ENCODE peak calls at places on chromosomes 2 and 18, in seven cellular contexts. W is IMR-90, B is HepG2, Y is GM12878, K is PC-3, Q is Karpas-422, O is K562. A is an unnamed sample.
A peak's percentile ranks its signal among the peaks of the same experiment; 100 is the strongest.

GRCh38 chr18:11667578-11667977 is 21.5 kb upstream of the GNAL start:
- DNase-seq in W (no peak), B (no peak), Y (no peak), K (no peak), Q (no peak), O (no peak), A (no peak)

GRCh38 chr2:158651358-158652057 is 143.6 kb upstream of the DAPL1 start:
- DNase-seq in W (no peak), B (no peak), Y (no peak), K (no peak), Q (no peak), O (no peak), A (no peak)

GRCh38 chr2:191677091-191677645 is 768 bp upstream of the NABP1 start:
- DNase-seq in W (peak; percentile 93), B (peak; percentile 59), Y (no peak), K (peak; percentile 53), Q (peak; percentile 70), O (peak; percentile 61), A (peak; percentile 96)

GRCh38 chr2:241071677-241072111 is 30.4 kb downstream of the MTERF4 start:
- DNase-seq in W (no peak), B (no peak), Y (no peak), K (no peak), Q (no peak), O (no peak), A (no peak)

GRCh38 chr2:134247679-134248078 is 6.2 kb upstream of the MGAT5 start:
- DNase-seq in W (no peak), B (no peak), Y (no peak), K (no peak), Q (no peak), O (no peak), A (no peak)

GRCh38 chr2:231711677-231712461 is 3.5 kb downstream of the PTMA start:
- DNase-seq in W (no peak), B (no peak), Y (no peak), K (no peak), Q (peak; percentile 46), O (no peak), A (no peak)

GRCh38 chr2:59732861-59733603 is 820.4 kb downstream of the BCL11A start:
- DNase-seq in W (no peak), B (no peak), Y (no peak), K (no peak), Q (no peak), O (no peak), A (no peak)

GRCh38 chr2:149507933-149508332 is 79.6 kb downstream of the MMADHC start:
- DNase-seq in W (no peak), B (no peak), Y (no peak), K (no peak), Q (no peak), O (no peak), A (no peak)

GRCh38 chr2:71831208-71831577 is 316.5 kb downstream of the CYP26B1 start:
- DNase-seq in W (peak; percentile 80), B (no peak), Y (no peak), K (peak; percentile 43), Q (no peak), O (no peak), A (peak; percentile 94)

GRCh38 chr2:180717588-180717987 is 262.8 kb upstream of the UBE2E3 start:
- DNase-seq in W (no peak), B (no peak), Y (no peak), K (no peak), Q (no peak), O (no peak), A (no peak)

GRCh38 chr18:22391571-22392359 is 25.9 kb downstream of the CTAGE1 start:
- DNase-seq in W (peak; percentile 96), B (no peak), Y (no peak), K (peak; percentile 94), Q (no peak), O (no peak), A (peak; percentile 92)

GRCh38 chr18:2535419-2535910 is 35.8 kb downstream of the METTL4 start:
- DNase-seq in W (no peak), B (no peak), Y (no peak), K (no peak), Q (peak; percentile 83), O (no peak), A (no peak)

GRCh38 chr18:54223568-54224241 is 764 bp downstream of the MBD2 start:
- DNase-seq in W (peak; percentile 92), B (no peak), Y (no peak), K (peak; percentile 89), Q (peak; percentile 84), O (peak; percentile 54), A (peak; percentile 91)

GRCh38 chr2:181234429-181235410 is 222.5 kb upstream of the ITGA4 start:
- DNase-seq in W (no peak), B (no peak), Y (no peak), K (no peak), Q (no peak), O (no peak), A (no peak)

GRCh38 chr2:573025-573424 is 104.2 kb downstream of the TMEM18 start:
- DNase-seq in W (no peak), B (no peak), Y (no peak), K (no peak), Q (no peak), O (no peak), A (no peak)

GRCh38 chr2:233399306-233400225 is 45.3 kb downstream of the DGKD start:
- DNase-seq in W (no peak), B (no peak), Y (no peak), K (no peak), Q (no peak), O (no peak), A (no peak)

GRCh38 chr2:171107803-171108202 is 52.9 kb downstream of the TLK1 start:
- DNase-seq in W (no peak), B (no peak), Y (no peak), K (no peak), Q (no peak), O (no peak), A (no peak)
- H4K20me1 ChIP-seq in W (peaks cover 19% of the 10 kb centered on the region), B (no peaks in the 10 kb centered on the region), Y (no peaks in the 10 kb centered on the region), K (peaks cover 9% of the 10 kb centered on the region), Q (no peaks in the 10 kb centered on the region), O (peaks cover 5% of the 10 kb centered on the region), A (peaks cover 67% of the 10 kb centered on the region)

GRCh38 chr2:23509071-23509470 is 124.1 kb downstream of the KLHL29 start:
- DNase-seq in W (no peak), B (no peak), Y (no peak), K (no peak), Q (no peak), O (no peak), A (no peak)
- H4K20me1 ChIP-seq in W (no peaks in the 10 kb centered on the region), B (no peaks in the 10 kb centered on the region), Y (no peaks in the 10 kb centered on the region), K (no peaks in the 10 kb centered on the region), Q (peaks cover 4% of the 10 kb centered on the region), O (peaks cover 2% of the 10 kb centered on the region), A (peaks cover 4% of the 10 kb centered on the region)

GRCh38 chr2:105754011-105754410 is 9.3 kb downstream of the NCK2 start:
- DNase-seq in W (no peak), B (no peak), Y (no peak), K (no peak), Q (no peak), O (no peak), A (no peak)
- H4K20me1 ChIP-seq in W (peaks cover 75% of the 10 kb centered on the region), B (no peaks in the 10 kb centered on the region), Y (no peaks in the 10 kb centered on the region), K (peaks cover 10% of the 10 kb centered on the region), Q (no peaks in the 10 kb centered on the region), O (peaks cover 3% of the 10 kb centered on the region), A (peaks cover 86% of the 10 kb centered on the region)

GRCh38 chr2:239146741-239147181 is 254.1 kb downstream of the HDAC4 start:
- DNase-seq in W (no peak), B (no peak), Y (no peak), K (no peak), Q (no peak), O (no peak), A (no peak)
- H4K20me1 ChIP-seq in W (peaks cover 3% of the 10 kb centered on the region), B (peaks cover 10% of the 10 kb centered on the region), Y (no peaks in the 10 kb centered on the region), K (no peaks in the 10 kb centered on the region), Q (no peaks in the 10 kb centered on the region), O (peaks cover 7% of the 10 kb centered on the region), A (no peaks in the 10 kb centered on the region)